ENCODE peak calls at places on chromosomes 5 and 9, in nine cellular contexts. Y is cardiac muscle cell; J is RWPE2; E is pancreas; F is CD4-positive, CD25-positive, alpha-beta regulatory T cell; W is adrenal gland; T is OCI-LY7; S is stomach; D is SK-N-SH. C is an unnamed sample.
A peak's percentile ranks its signal among the peaks of the same experiment; 100 is the strongest.

GRCh38 chr5:58107704-58108103 is 352.2 kb downstream of the PLK2 start:
- DNase-seq in Y (no peak), S (no peak), J (no peak), T (no peak), D (no peak), F (no peak), W (no peak), E (no peak), C (no peak)

GRCh38 chr9:105280730-105281129 is 36.3 kb downstream of the SLC44A1 start:
- DNase-seq in D (no peak), J (peak; percentile 80), F (no peak), T (no peak), E (no peak), W (no peak), S (no peak), Y (no peak), C (no peak)

GRCh38 chr5:56977034-56977433 is 25.1 kb upstream of the MIER3 start:
- DNase-seq in J (no peak), S (no peak), W (no peak), Y (peak; percentile 24), D (no peak), E (no peak), F (no peak), T (no peak), C (no peak)

GRCh38 chr9:111983484-111983908 is 86.9 kb downstream of the UGCG start:
- DNase-seq in E (no peak), J (no peak), T (peak; percentile 67), D (no peak), F (peak; percentile 51), S (no peak), W (no peak), Y (no peak), C (no peak)

GRCh38 chr5:54002779-54003178 is 307.6 kb downstream of the ARL15 start:
- DNase-seq in J (no peak), D (no peak), F (no peak), S (no peak), T (no peak), E (no peak), Y (no peak), W (no peak), C (no peak)

GRCh38 chr9:91246842-91247241 is 114.9 kb downstream of the AUH start:
- DNase-seq in T (no peak), S (no peak), W (no peak), F (no peak), D (no peak), J (no peak), E (no peak), Y (peak; percentile 8), C (no peak)

GRCh38 chr5:23614422-23614821 is 107.0 kb downstream of the PRDM9 start:
- DNase-seq in J (no peak), D (no peak), E (no peak), S (no peak), F (no peak), W (no peak), Y (no peak), T (no peak), C (no peak)

GRCh38 chr9:19554518-19554917 is 145.7 kb downstream of the ACER2 start:
- DNase-seq in E (no peak), F (no peak), J (no peak), Y (no peak), W (no peak), S (no peak), D (no peak), T (no peak), C (no peak)

GRCh38 chr9:15697459-15697858 is 144.6 kb downstream of the CCDC171 start:
- DNase-seq in Y (no peak), S (no peak), J (peak; percentile 74), F (no peak), D (no peak), W (peak; percentile 51), T (no peak), E (no peak), C (peak; percentile 55)

GRCh38 chr9:105296889-105297288 is 52.4 kb downstream of the SLC44A1 start:
- DNase-seq in T (no peak), S (no peak), Y (peak; percentile 34), D (no peak), E (no peak), W (no peak), F (no peak), J (no peak), C (peak; percentile 71)

GRCh38 chr5:61052870-61053269 is 107.9 kb downstream of the NDUFAF2 start:
- DNase-seq in E (no peak), T (no peak), W (no peak), Y (no peak), F (no peak), D (no peak), S (no peak), J (no peak), C (peak; percentile 93)

GRCh38 chr5:84287964-84288363 is 96.7 kb downstream of the EDIL3 start:
- DNase-seq in F (no peak), Y (no peak), S (no peak), D (no peak), T (no peak), W (no peak), J (no peak), E (no peak), C (peak; percentile 69)

GRCh38 chr5:115962565-115963402 is 509 bp downstream of the LVRN start:
- DNase-seq in T (no peak), F (no peak), Y (peak; percentile 51), J (no peak), E (peak; percentile 76), W (no peak), D (peak; percentile 72), S (no peak), C (no peak)

GRCh38 chr5:189486-189885 is 1.8 kb upstream of the LRRC14B start:
- DNase-seq in D (no peak), Y (no peak), S (no peak), T (no peak), F (no peak), J (peak; percentile 38), W (no peak), E (no peak), C (no peak)

GRCh38 chr5:137091473-137091872 is 407.7 kb downstream of the SPOCK1 start:
- DNase-seq in E (no peak), F (no peak), W (no peak), D (no peak), T (no peak), S (no peak), J (no peak), Y (no peak), C (no peak)

GRCh38 chr9:13064060-13064459 is 215.4 kb downstream of the MPDZ start:
- DNase-seq in E (no peak), D (no peak), T (no peak), Y (no peak), S (no peak), W (no peak), J (no peak), F (no peak), C (no peak)

GRCh38 chr9:136889858-136890257 is 3.5 kb downstream of the TRAF2 start:
- DNase-seq in J (no peak), Y (no peak), W (no peak), T (no peak), F (no peak), D (no peak), S (no peak), E (no peak), C (no peak)
- H3K36me3 ChIP-seq in J (peaks cover 33% of the 10 kb centered on the region), Y (no peaks in the 10 kb centered on the region), W (no peaks in the 10 kb centered on the region), T (peaks cover 40% of the 10 kb centered on the region), F (peaks cover 11% of the 10 kb centered on the region), D (no peaks in the 10 kb centered on the region), S (peaks cover 38% of the 10 kb centered on the region), E (no peaks in the 10 kb centered on the region), C (peaks cover 27% of the 10 kb centered on the region)

GRCh38 chr9:121360975-121361374 is 9.1 kb downstream of the STOM start:
- DNase-seq in E (no peak), Y (peak; percentile 38), W (no peak), J (no peak), F (no peak), T (no peak), D (no peak), S (no peak), C (peak; percentile 74)

GRCh38 chr9:121358747-121359146 is 11.3 kb downstream of the STOM start:
- DNase-seq in J (no peak), Y (no peak), E (no peak), T (no peak), S (no peak), W (no peak), D (no peak), F (no peak), C (no peak)

GRCh38 chr9:121362813-121363585 is 7.1 kb downstream of the STOM start:
- DNase-seq in D (no peak), S (no peak), T (no peak), F (no peak), W (no peak), Y (no peak), E (no peak), J (no peak), C (peak; percentile 45)

GRCh38 chr9:121357011-121357410 is 13.0 kb downstream of the STOM start:
- DNase-seq in F (no peak), S (no peak), E (no peak), J (no peak), T (no peak), D (no peak), W (no peak), Y (no peak), C (no peak)

GRCh38 chr9:121359358-121360294 is 10.4 kb downstream of the STOM start:
- DNase-seq in D (no peak), Y (no peak), F (no peak), E (no peak), T (no peak), W (no peak), S (no peak), J (no peak), C (no peak)
- H3K4me1 ChIP-seq in D (peaks cover 44% of the 10 kb centered on the region), Y (peaks cover 40% of the 10 kb centered on the region), F (peaks cover 5% of the 10 kb centered on the region), E (peaks cover 10% of the 10 kb centered on the region), T (no peaks in the 10 kb centered on the region), W (peaks cover 39% of the 10 kb centered on the region), S (peaks cover 51% of the 10 kb centered on the region), J (peaks cover 67% of the 10 kb centered on the region), C (peaks cover 81% of the 10 kb centered on the region)

GRCh38 chr5:6158974-6159863 is 219.1 kb downstream of the MED10 start:
- DNase-seq in F (no peak), J (peak; percentile 90), T (no peak), E (no peak), D (no peak), S (no peak), Y (no peak), W (peak; percentile 75), C (peak; percentile 9)
- H3K27ac ChIP-seq in F (no peak overlapping the region), J (peak overlapping the region; percentile 96), T (no peak overlapping the region), E (no peak overlapping the region), D (peak overlapping the region; percentile 30), S (no peak overlapping the region), Y (no peak overlapping the region), W (no peak overlapping the region), C (no peak overlapping the region)

DNA sequence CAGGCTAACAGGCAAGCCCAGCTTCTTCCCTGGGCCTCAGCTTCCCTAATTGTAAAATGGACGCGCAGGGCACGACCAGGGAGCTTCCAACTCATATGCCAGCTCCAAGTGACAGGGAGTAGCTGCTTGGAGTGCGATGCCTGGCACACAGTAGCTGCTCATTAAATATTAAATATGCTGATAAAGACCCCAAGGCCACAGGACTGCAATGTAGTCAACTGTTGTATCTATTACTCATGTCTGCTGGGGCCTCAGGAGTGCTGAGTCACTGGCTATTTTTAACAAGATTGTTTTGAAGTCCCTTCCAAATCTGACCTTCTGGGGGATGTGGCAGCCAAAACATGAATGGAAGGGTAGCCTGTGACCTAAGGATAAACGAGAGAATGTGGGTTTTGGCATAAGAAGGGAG is 17.7 kb downstream of the TNIP1 start:
- DNase-seq in Y (peak; percentile 28), E (no peak), D (no peak), T (no peak), S (no peak), J (no peak), W (peak; percentile 83), F (no peak), C (peak; percentile 83)
- H3K36me3 ChIP-seq in Y (peaks cover 20% of the 10 kb centered on the region), E (peaks cover 32% of the 10 kb centered on the region), D (peaks cover 16% of the 10 kb centered on the region), T (peaks cover 68% of the 10 kb centered on the region), S (peaks cover 81% of the 10 kb centered on the region), J (peaks cover 72% of the 10 kb centered on the region), W (no peaks in the 10 kb centered on the region), F (peaks cover 79% of the 10 kb centered on the region), C (peaks cover 98% of the 10 kb centered on the region)

GRCh38 chr9:34996905-34997279 is 7.3 kb downstream of the DNAJB5 start:
- DNase-seq in F (no peak), T (no peak), J (no peak), S (no peak), W (no peak), E (no peak), D (no peak), Y (no peak), C (no peak)
- H3K4me1 ChIP-seq in F (no peaks in the 10 kb centered on the region), T (peaks cover 8% of the 10 kb centered on the region), J (peaks cover 52% of the 10 kb centered on the region), S (peaks cover 19% of the 10 kb centered on the region), W (peaks cover 33% of the 10 kb centered on the region), E (peaks cover 3% of the 10 kb centered on the region), D (peaks cover 21% of the 10 kb centered on the region), Y (peaks cover 57% of the 10 kb centered on the region), C (peaks cover 9% of the 10 kb centered on the region)